ENCODE peak calls at places on chromosomes 16 and 17, in six cellular contexts. N is glutamatergic neuron, Q is thoracic aorta, V is heart right ventricle, O is foreskin fibroblast, K is PC-3. W is an unnamed sample.

GRCh38 chr16:1426734-1427451 is 4.0 kb upstream of the PERCC1 start:
- DNase-seq in N (peak; percentile 78), Q (no peak), V (no peak), O (no peak), K (no peak), W (no peak)

GRCh38 chr17:8430966-8431365 is 4.7 kb upstream of the NDEL1 start:
- DNase-seq in N (no peak), Q (peak; percentile 85), V (peak; percentile 56), O (no peak), K (no peak), W (no peak)

GRCh38 chr17:27776882-27777624 is 23.3 kb downstream of the NOS2 start:
- DNase-seq in N (no peak), Q (no peak), V (no peak), O (no peak), K (peak; percentile 33), W (no peak)

GRCh38 chr17:10021239-10021638 is 116.2 kb upstream of the RCVRN start:
- DNase-seq in N (no peak), Q (no peak), V (no peak), O (no peak), K (no peak), W (no peak)

GRCh38 chr16:10668322-10669045 is 26.2 kb downstream of the TEKT5 start:
- DNase-seq in N (peak; percentile 49), Q (no peak), V (peak; percentile 17), O (peak; percentile 9), K (peak; percentile 45), W (peak; percentile 14)

GRCh38 chr17:7356072-7356549 is 1.2 kb downstream of the TMEM95 start:
- DNase-seq in N (peak; percentile 87), Q (no peak), V (peak; percentile 84), O (peak; percentile 53), K (peak; percentile 83), W (peak; percentile 75)

GRCh38 chr16:72983241-72983640 is 64.7 kb downstream of the ZFHX3 start:
- DNase-seq in N (no peak), Q (no peak), V (no peak), O (no peak), K (no peak), W (no peak)

GRCh38 chr17:7204335-7204734 is 15.3 kb downstream of the DLG4 start:
- DNase-seq in N (peak; percentile 73), Q (no peak), V (no peak), O (no peak), K (no peak), W (no peak)

GRCh38 chr17:61805399-61805798 is 57.9 kb downstream of the BRIP1 start:
- DNase-seq in N (no peak), Q (no peak), V (no peak), O (peak; percentile 58), K (peak; percentile 86), W (no peak)

GRCh38 chr17:73430848-73431247 is 119.0 kb upstream of the CDC42EP4 start:
- DNase-seq in N (no peak), Q (no peak), V (no peak), O (no peak), K (peak; percentile 50), W (no peak)

GRCh38 chr17:43983515-43984411 is 20.7 kb upstream of the NAGS start:
- DNase-seq in N (peak; percentile 41), Q (no peak), V (peak; percentile 26), O (no peak), K (no peak), W (peak; percentile 26)

GRCh38 chr16:90001761-90002503 is 17.3 kb downstream of the DBNDD1 start:
- DNase-seq in N (no peak), Q (no peak), V (no peak), O (no peak), K (no peak), W (no peak)

GRCh38 chr17:33642002-33642401 is 348.9 kb upstream of the ASIC2 start:
- DNase-seq in N (no peak), Q (no peak), V (no peak), O (no peak), K (no peak), W (no peak)

GRCh38 chr17:39995438-39995837 is 14.8 kb downstream of the PSMD3 start:
- DNase-seq in N (no peak), Q (no peak), V (no peak), O (no peak), K (peak; percentile 27), W (no peak)

GRCh38 chr16:67801889-67802288 is 4.5 kb downstream of the RANBP10 start:
- DNase-seq in N (no peak), Q (no peak), V (no peak), O (no peak), K (no peak), W (no peak)

GRCh38 chr17:1227917-1228751 is 42.1 kb upstream of the BHLHA9 start:
- DNase-seq in N (peak; percentile 25), Q (no peak), V (peak; percentile 55), O (no peak), K (no peak), W (no peak)

GRCh38 chr16:50539053-50539615 is 9.1 kb upstream of the NKD1 start:
- DNase-seq in N (no peak), Q (no peak), V (no peak), O (no peak), K (no peak), W (peak; percentile 47)

GRCh38 chr17:61397086-61397842 is 2.4 kb upstream of the TBX2 start:
- DNase-seq in N (peak; percentile 67), Q (no peak), V (no peak), O (no peak), K (no peak), W (no peak)

GRCh38 chr16:57577691-57578224 is 35.3 kb downstream of the ADGRG5 start:
- DNase-seq in N (no peak), Q (no peak), V (no peak), O (no peak), K (no peak), W (no peak)

GRCh38 chr17:73820686-73821448 is 176.6 kb upstream of the SDK2 start:
- DNase-seq in N (peak; percentile 33), Q (no peak), V (no peak), O (no peak), K (no peak), W (peak; percentile 18)

GRCh38 chr17:37786481-37786880 is 41.6 kb upstream of the HNF1B start:
- DNase-seq in N (no peak), Q (no peak), V (no peak), O (no peak), K (no peak), W (no peak)

GRCh38 chr17:18208092-18208491 is 17.3 kb upstream of the LLGL1 start:
- DNase-seq in N (no peak), Q (no peak), V (no peak), O (no peak), K (no peak), W (no peak)
- TF ChIP-seq CTCF in N (no peak), Q (no peak), V (no peak), O (no peak), K (no peak), W (no peak)

GRCh38 chr16:66662445-66663194 is 33.9 kb downstream of the CMTM4 start:
- DNase-seq in N (no peak), Q (no peak), V (no peak), O (peak; percentile 36), K (peak; percentile 36), W (no peak)
- TF ChIP-seq CTCF in N (no peak), Q (peak; percentile 40), V (no peak), O (peak; percentile 63), K (peak; percentile 67), W (peak; percentile 51)

GRCh38 chr16:65704866-65705265 is 583.0 kb upstream of the CDH11 start:
- DNase-seq in N (no peak), Q (no peak), V (no peak), O (no peak), K (no peak), W (no peak)
- TF ChIP-seq CTCF in N (peak; percentile 29), Q (no peak), V (peak; percentile 24), O (peak; percentile 38), K (peak; percentile 49), W (peak; percentile 39)

DNA sequence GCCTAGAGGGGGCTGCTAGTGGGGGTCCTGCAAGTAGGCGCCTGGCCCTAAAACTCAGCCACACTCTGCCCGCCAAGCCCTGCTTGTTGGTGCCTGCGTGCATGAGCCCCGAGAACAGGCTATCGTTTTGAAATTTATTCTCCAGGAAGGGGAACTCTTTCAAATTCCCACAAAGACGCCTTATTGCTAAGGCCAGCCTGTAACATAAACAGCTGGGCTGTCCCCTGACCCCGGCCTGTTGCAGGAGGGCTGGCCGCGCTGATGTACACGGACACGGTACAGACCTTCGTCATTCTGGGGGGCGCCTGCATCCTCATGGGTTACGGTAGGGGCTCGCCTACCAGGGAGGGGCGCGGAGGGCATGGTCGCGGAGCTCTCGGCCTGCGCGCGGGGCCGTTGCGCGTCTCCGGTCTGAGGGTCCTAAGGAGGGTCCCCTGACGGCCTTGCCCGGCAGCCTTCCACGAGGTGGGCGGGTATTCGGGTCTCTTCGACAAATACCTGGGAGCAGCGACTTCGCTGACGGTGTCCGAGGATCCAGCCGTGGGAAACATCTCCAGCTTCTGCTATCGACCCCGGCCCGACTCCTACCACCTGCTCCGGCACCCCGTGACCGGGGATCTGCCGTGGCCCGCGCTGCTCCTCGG is 4.3 kb downstream of the SLC5A2 start:
- DNase-seq in N (no peak), Q (no peak), V (no peak), O (no peak), K (no peak), W (no peak)
- TF ChIP-seq CTCF in N (no peak), Q (no peak), V (no peak), O (no peak), K (no peak), W (no peak)

GRCh38 chr16:61435356-61435755 is 600.9 kb downstream of the CDH8 start:
- DNase-seq in N (no peak), Q (no peak), V (no peak), O (no peak), K (peak; percentile 3), W (no peak)

GRCh38 chr16:61432421-61432820 is 603.8 kb downstream of the CDH8 start:
- DNase-seq in N (no peak), Q (no peak), V (no peak), O (no peak), K (peak; percentile 5), W (no peak)
- TF ChIP-seq CTCF in N (no peak), Q (peak; percentile 29), V (no peak), O (no peak), K (peak; percentile 21), W (no peak)

GRCh38 chr16:75591001-75591852 is 25.0 kb downstream of the GABARAPL2 start:
- DNase-seq in N (no peak), Q (peak; percentile 26), V (peak; percentile 45), O (peak; percentile 57), K (no peak), W (no peak)
- TF ChIP-seq CTCF in N (no peak), Q (no peak), V (no peak), O (peak; percentile 8), K (no peak), W (no peak)

GRCh38 chr17:75393523-75394331 is 11.8 kb downstream of the GRB2 start:
- DNase-seq in N (peak; percentile 100), Q (peak; percentile 96), V (peak; percentile 99), O (peak; percentile 99), K (peak; percentile 99), W (peak; percentile 97)
- TF ChIP-seq CTCF in N (no peak), Q (peak; percentile 46), V (no peak), O (no peak), K (no peak), W (no peak)